ENCODE peak calls at places on chromosomes 16 and 17, in five cellular contexts. P, U, N, I and Y are unnamed samples.

GRCh38 chr17:57442914-57443571 is 186.7 kb downstream of the MSI2 start:
- DNase-seq in U (no peak), I (peak), N (no peak), P (no peak), Y (no peak)

GRCh38 chr16:12096828-12097522 is 120.4 kb downstream of the SNX29 start:
- DNase-seq in I (no peak), N (no peak), P (no peak), U (no peak), Y (no peak)

GRCh38 chr17:75614006-75614405 is 19.2 kb upstream of the SMIM5 start:
- DNase-seq in P (no peak), I (no peak), U (no peak), N (no peak), Y (no peak)

GRCh38 chr17:42832934-42833770 is at the start of gene PSME3:
- DNase-seq in I (peak), N (peak), U (peak), P (peak), Y (peak)

GRCh38 chr17:30091771-30092170 is 24.8 kb upstream of the NSRP1 start:
- DNase-seq in U (no peak), P (no peak), N (no peak), I (peak), Y (no peak)

GRCh38 chr17:2755941-2756724 is 6.7 kb upstream of the CCDC92B start:
- DNase-seq in U (no peak), I (no peak), N (peak), P (no peak), Y (no peak)

GRCh38 chr17:36493956-36494355 is 7.5 kb downstream of the ZNHIT3 start:
- DNase-seq in N (no peak), U (peak), I (peak), P (no peak), Y (no peak)

GRCh38 chr17:35612924-35613521 is 25.9 kb downstream of the AP2B1 start:
- DNase-seq in I (peak), N (peak), U (no peak), P (peak), Y (no peak)

GRCh38 chr16:76583995-76584394 is 306.8 kb downstream of the CNTNAP4 start:
- DNase-seq in I (no peak), N (no peak), U (no peak), P (no peak), Y (no peak)

GRCh38 chr17:6894206-6894528 is 62.6 kb upstream of the TEKT1 start:
- DNase-seq in U (no peak), P (no peak), N (no peak), I (no peak), Y (no peak)

GRCh38 chr17:27762527-27763305 is 37.6 kb downstream of the NOS2 start:
- DNase-seq in N (peak), I (peak), P (no peak), U (peak), Y (no peak)

GRCh38 chr17:3888343-3889171 is 4.3 kb downstream of the CAMKK1 start:
- DNase-seq in U (peak), I (peak), N (peak), P (peak), Y (no peak)

GRCh38 chr16:14415291-14415690 is 214.8 kb downstream of the PARN start:
- DNase-seq in I (no peak), P (no peak), U (no peak), N (no peak), Y (no peak)

GRCh38 chr16:84596801-84597517 is 20.9 kb downstream of the COTL1 start:
- DNase-seq in U (no peak), P (no peak), N (no peak), I (no peak), Y (no peak)

GRCh38 chr16:57462978-57463362 is 491 bp downstream of the POLR2C start:
- DNase-seq in N (no peak), U (peak), I (no peak), P (no peak), Y (no peak)

GRCh38 chr17:79609616-79610150 is 1.2 kb downstream of the RBFOX3 start:
- DNase-seq in N (no peak), U (no peak), I (no peak), P (no peak), Y (no peak)
- TF ChIP-seq CTCF in N (no peak), U (no peak), I (no peak), P (no peak), Y (no peak)

GRCh38 chr16:46882304-46882939 is 1.7 kb upstream of the GPT2 start:
- DNase-seq in U (no peak), I (no peak), N (peak), P (no peak), Y (no peak)

GRCh38 chr16:46883353-46883689 is 841 bp upstream of the GPT2 start:
- DNase-seq in N (peak), I (no peak), U (no peak), P (no peak), Y (no peak)

GRCh38 chr16:46884513-46885293 is 541 bp downstream of the GPT2 start:
- DNase-seq in I (no peak), P (no peak), N (peak), U (no peak), Y (no peak)

GRCh38 chr16:46882940-46883307 is 1.2 kb upstream of the GPT2 start:
- DNase-seq in U (no peak), I (no peak), N (peak), P (no peak), Y (no peak)

DNA sequence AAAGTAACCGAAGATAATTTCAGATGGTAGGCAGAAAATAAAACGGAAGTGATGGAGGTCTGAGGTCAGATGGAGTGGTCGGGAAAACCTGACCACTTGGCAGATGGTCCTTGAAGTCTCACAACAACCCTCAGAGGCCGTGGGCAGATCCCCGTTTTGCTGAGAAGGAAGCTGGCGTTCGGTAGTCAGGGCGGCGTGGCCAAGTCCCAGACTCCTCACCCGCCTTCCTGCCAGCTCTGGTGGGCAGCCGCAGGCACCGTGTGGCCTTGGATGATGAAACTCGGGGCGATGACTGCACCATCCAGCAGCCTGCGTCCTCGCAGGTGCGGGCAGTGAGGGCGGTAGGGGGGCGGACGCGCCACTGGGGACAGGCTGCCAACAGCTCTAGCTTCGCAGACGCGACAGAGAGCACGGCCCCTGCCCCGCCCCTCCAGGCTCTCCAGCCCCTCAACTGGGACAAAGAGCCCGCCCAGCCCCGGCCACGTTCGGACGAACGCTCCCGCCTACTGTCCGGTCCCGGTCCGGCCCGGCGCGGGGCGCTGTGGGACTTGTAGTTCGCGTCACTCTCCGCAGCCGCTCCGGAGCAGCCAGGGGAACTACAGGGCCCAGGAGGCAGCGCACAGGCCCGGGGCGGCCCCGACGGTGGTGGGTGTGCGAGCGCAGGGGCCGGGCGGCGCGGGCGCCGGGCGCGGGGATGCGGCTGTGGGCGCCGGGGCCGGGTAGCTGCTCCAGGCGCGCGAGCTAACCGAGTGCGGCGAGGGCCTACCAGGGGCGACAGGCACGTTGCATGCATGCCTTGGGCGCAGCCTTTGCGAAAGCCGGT is at the start of gene GPT2:
- DNase-seq in I (peak), P (peak), U (peak), N (peak), Y (peak)
- TF ChIP-seq CTCF in I (no peak), P (no peak), U (peak), N (no peak), Y (peak)

DNA sequence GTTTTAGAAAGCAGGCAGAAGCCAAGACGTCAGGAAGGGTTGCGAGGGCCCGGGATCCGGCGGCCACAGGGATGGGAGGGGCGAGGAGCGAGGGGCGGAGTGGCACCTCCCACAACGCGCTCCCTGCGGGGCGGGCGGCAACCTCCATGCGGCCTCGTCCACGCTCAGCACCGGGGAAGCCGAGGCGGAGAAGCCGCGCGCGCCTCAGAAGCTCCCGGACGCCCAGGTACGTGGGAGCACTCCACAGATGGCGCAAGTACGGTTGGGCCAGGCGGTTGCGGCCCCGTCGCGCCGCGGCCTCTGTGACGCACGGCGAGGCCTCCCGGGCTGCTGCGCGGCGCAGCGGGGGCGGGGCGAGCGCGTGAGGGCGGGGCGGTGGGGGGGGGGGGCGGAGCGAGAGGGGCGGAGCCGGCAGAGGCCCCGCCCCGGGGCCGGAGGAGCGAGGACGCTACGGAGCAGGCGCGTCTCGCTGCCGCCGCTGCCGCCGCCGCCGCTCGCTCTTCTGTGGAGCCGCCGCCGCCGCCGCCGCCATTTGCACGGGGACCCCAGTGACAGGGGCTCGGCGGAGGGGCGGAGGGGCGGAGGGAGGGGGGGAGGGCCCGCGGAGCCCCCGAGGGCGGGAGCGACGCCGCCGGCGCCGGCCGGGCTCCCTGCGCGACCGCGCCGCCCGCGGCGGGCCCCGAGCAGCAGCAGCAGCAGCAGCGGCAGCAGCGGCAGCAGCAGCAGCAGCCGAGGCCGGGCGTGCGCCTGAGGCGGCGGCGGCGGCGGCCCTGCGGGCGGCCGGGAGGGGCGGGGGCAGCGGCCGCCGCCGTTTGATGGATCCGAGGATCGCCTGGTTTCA is at the start of gene TENT4B:
- DNase-seq in I (peak), U (peak), P (peak), N (peak), Y (peak)
- TF ChIP-seq CTCF in I (no peak), U (no peak), P (no peak), N (no peak), Y (no peak)

GRCh38 chr16:2251281-2252111 is at the start of gene ECI1:
- DNase-seq in U (peak), N (peak), I (peak), P (peak), Y (peak)
- TF ChIP-seq CTCF in U (peak), N (peak), I (peak), P (peak), Y (peak)

DNA sequence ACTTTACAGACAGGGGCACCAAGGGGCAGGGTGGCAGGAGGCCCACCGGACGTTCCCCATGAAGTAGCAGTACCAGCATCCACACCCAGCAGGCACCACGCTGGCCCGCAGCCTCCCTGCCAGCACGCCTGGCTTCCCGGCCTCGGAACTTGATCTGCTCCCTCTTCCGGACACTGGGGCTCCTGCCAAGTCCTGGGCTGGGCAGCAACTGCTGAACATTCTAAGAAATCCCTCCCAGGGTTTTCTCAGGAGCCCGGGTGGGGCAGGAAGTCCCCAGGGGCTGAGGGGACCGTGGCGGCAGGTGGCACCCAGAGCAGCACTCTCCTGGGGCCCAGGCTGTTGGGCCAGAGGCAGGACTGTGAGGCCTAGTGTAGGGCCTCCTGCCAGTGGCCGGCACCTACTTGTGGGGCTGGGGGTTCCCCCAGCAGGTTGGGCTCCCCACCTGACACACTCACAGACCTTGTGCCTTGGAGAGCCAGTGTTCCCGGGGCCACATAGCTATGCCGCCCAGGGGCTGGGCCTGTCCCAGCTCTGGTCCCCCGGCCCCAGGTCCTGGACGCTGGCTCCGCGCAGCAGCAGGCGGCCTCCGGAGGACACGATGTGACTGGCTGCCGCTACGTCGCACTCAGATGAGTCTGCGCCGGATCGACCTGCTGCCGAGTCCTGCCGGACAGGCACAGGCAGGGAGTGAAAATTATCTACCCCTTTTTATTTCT is 86.2 kb upstream of the CBX4 start:
- DNase-seq in N (no peak), U (no peak), I (peak), P (no peak), Y (peak)
- TF ChIP-seq CTCF in N (no peak), U (no peak), I (no peak), P (no peak), Y (peak)

GRCh38 chr16:73024571-73025105 is 23.3 kb downstream of the ZFHX3 start:
- DNase-seq in P (no peak), U (peak), I (no peak), N (no peak), Y (no peak)

GRCh38 chr16:73023320-73023719 is 24.6 kb downstream of the ZFHX3 start:
- DNase-seq in N (no peak), I (no peak), U (peak), P (no peak), Y (no peak)

GRCh38 chr16:73025506-73026131 is 22.3 kb downstream of the ZFHX3 start:
- DNase-seq in U (peak), P (no peak), N (no peak), I (peak), Y (no peak)

GRCh38 chr16:73023752-73024570 is 24.0 kb downstream of the ZFHX3 start:
- DNase-seq in I (no peak), P (no peak), N (no peak), U (peak), Y (no peak)

GRCh38 chr16:73025111-73025505 is 22.8 kb downstream of the ZFHX3 start:
- DNase-seq in I (peak), P (no peak), N (no peak), U (peak), Y (no peak)
- TF ChIP-seq CTCF in I (no peak), P (no peak), N (no peak), U (no peak), Y (no peak)

GRCh38 chr17:55883112-55883511 is 132.3 kb downstream of the PCTP start:
- DNase-seq in I (no peak), P (no peak), N (no peak), U (no peak), Y (no peak)
- TF ChIP-seq CTCF in I (no peak), P (no peak), N (no peak), U (no peak), Y (no peak)